ENCODE peak calls at places on chromosomes 5 and 9, in six cellular contexts. B, G, W, M, V and K are unnamed samples.

GRCh38 chr9:121369595-121370265 is at the start of gene STOM:
- DNase-seq in M (peak; percentile 60), V (no peak), G (peak; percentile 93), B (peak; percentile 87), W (peak; percentile 53), K (peak; percentile 60)

GRCh38 chr9:134433101-134433500 is 106.8 kb downstream of the RXRA start:
- DNase-seq in V (no peak), M (no peak), B (peak; percentile 86), G (no peak), W (no peak), K (no peak)

GRCh38 chr5:134003957-134004625 is 684 bp downstream of the VDAC1 start:
- DNase-seq in M (peak; percentile 55), V (no peak), B (peak; percentile 54), G (peak; percentile 69), W (no peak), K (no peak)

GRCh38 chr5:72951850-72952468 is 3.9 kb upstream of the FCHO2 start:
- DNase-seq in V (no peak), B (peak; percentile 93), G (no peak), W (no peak), M (peak; percentile 47), K (no peak)

GRCh38 chr5:175059687-175060194 is 335.4 kb downstream of the MSX2 start:
- DNase-seq in G (peak; percentile 36), W (no peak), V (no peak), B (no peak), M (no peak), K (no peak)

GRCh38 chr9:133904371-133905090 is 87.6 kb downstream of the VAV2 start:
- DNase-seq in W (no peak), B (no peak), G (no peak), M (no peak), V (no peak), K (no peak)

GRCh38 chr5:674630-675011 is 18.5 kb downstream of the TPPP start:
- DNase-seq in W (no peak), V (no peak), M (no peak), G (no peak), B (no peak), K (no peak)

GRCh38 chr9:89446440-89447310 is 51.2 kb downstream of the SEMA4D start:
- DNase-seq in B (no peak), G (no peak), M (no peak), V (no peak), W (no peak), K (no peak)

GRCh38 chr5:99037668-99038067 is 108.9 kb upstream of the CHD1 start:
- DNase-seq in M (peak; percentile 37), G (no peak), B (no peak), W (peak; percentile 64), V (no peak), K (no peak)

DNA sequence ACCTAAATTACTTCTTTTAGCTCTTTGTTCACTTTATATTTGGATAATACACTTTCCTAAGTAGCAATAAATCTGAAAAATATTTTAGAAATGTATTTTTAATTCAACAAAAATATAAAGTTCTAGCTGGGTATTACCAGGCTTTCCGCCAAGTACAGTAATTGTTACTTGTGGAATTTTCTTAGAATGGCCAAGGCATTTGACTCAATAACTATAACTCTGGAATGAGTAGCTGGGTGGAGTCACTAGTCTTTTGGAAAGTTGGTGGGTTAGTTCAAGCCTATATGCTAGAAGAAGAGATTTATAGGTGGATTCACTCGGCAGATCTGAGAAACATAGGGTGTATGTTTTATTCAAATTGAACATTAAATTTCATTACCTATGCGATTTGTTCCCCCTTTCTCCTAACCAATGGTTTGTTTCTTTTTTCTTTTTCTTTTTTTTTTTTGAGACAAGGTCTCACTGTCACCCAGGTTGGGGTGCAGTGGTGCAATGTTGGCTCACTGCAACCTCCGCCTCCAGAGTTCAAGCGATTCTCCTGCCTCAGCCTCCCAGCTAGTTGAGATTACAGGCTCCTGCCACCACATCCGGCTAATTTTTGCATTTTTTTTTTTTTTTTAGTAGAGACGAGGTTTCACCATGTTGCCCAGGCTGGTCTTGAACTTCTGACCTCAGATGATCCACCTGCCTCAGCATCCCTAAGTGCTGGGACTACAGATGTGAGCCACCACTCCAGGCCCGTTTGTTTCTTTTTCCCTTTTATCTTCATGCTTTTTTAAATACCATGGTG is 16.0 kb upstream of the LOX start:
- DNase-seq in B (no peak), V (no peak), G (no peak), M (no peak), W (no peak), K (no peak)
- H3K27ac ChIP-seq in B (no peak overlapping the region), V (no peak overlapping the region), G (no peak overlapping the region), M (no peak overlapping the region), W (no peak overlapping the region), K (no peak overlapping the region)

GRCh38 chr9:16652511-16653101 is 217.9 kb downstream of the BNC2 start:
- DNase-seq in W (no peak), B (no peak), G (no peak), V (no peak), M (no peak), K (no peak)

GRCh38 chr9:16651445-16651964 is 219.0 kb downstream of the BNC2 start:
- DNase-seq in B (no peak), W (no peak), M (no peak), V (no peak), G (no peak), K (no peak)

GRCh38 chr9:16654727-16655126 is 215.7 kb downstream of the BNC2 start:
- DNase-seq in M (no peak), G (no peak), V (no peak), W (no peak), B (no peak), K (no peak)

GRCh38 chr9:16656432-16657169 is 213.9 kb downstream of the BNC2 start:
- DNase-seq in M (no peak), V (no peak), G (no peak), W (no peak), B (no peak), K (no peak)

GRCh38 chr9:16653491-16654407 is 216.7 kb downstream of the BNC2 start:
- DNase-seq in V (no peak), B (no peak), G (no peak), M (no peak), W (no peak), K (no peak)
- H3K27ac ChIP-seq in V (no peak overlapping the region), B (no peak overlapping the region), G (peak overlapping the region; percentile 35), M (peak overlapping the region; percentile 12), W (no peak overlapping the region), K (no peak overlapping the region)

GRCh38 chr5:79488058-79488457 is 25.9 kb downstream of the HOMER1 start:
- DNase-seq in B (no peak), W (no peak), G (no peak), V (no peak), M (no peak), K (no peak)
- H3K27ac ChIP-seq in B (no peak overlapping the region), W (no peak overlapping the region), G (peak overlapping the region; percentile 75), V (no peak overlapping the region), M (no peak overlapping the region), K (no peak overlapping the region)

GRCh38 chr5:84301535-84301934 is 83.1 kb downstream of the EDIL3 start:
- DNase-seq in G (no peak), B (peak; percentile 25), V (no peak), W (no peak), M (no peak), K (no peak)
- H3K27ac ChIP-seq in G (no peak overlapping the region), B (no peak overlapping the region), V (no peak overlapping the region), W (no peak overlapping the region), M (no peak overlapping the region), K (no peak overlapping the region)

GRCh38 chr5:80217667-80218066 is 38.2 kb downstream of the SERINC5 start:
- DNase-seq in B (no peak), M (no peak), W (no peak), G (no peak), V (no peak), K (no peak)
- H3K27ac ChIP-seq in B (no peak overlapping the region), M (no peak overlapping the region), W (peak overlapping the region; percentile 44), G (peak overlapping the region; percentile 79), V (no peak overlapping the region), K (peak overlapping the region; percentile 9)

GRCh38 chr5:167580608-167581007 is 710.8 kb upstream of the WWC1 start:
- DNase-seq in V (no peak), G (no peak), W (no peak), B (no peak), M (no peak), K (no peak)
- H3K27ac ChIP-seq in V (no peak overlapping the region), G (no peak overlapping the region), W (no peak overlapping the region), B (no peak overlapping the region), M (no peak overlapping the region), K (no peak overlapping the region)

GRCh38 chr5:160266752-160267345 is 37.5 kb downstream of the FABP6 start:
- DNase-seq in V (no peak), G (no peak), M (peak; percentile 43), B (no peak), W (no peak), K (no peak)

GRCh38 chr5:160270704-160271103 is 41.4 kb downstream of the FABP6 start:
- DNase-seq in V (no peak), B (no peak), M (no peak), G (no peak), W (no peak), K (no peak)

GRCh38 chr5:160268111-160268510 is 38.8 kb downstream of the FABP6 start:
- DNase-seq in B (no peak), W (no peak), M (no peak), V (no peak), G (no peak), K (no peak)

GRCh38 chr5:160271396-160271795 is 41.0 kb downstream of the CCNJL start:
- DNase-seq in M (no peak), B (no peak), W (no peak), G (no peak), V (no peak), K (no peak)

DNA sequence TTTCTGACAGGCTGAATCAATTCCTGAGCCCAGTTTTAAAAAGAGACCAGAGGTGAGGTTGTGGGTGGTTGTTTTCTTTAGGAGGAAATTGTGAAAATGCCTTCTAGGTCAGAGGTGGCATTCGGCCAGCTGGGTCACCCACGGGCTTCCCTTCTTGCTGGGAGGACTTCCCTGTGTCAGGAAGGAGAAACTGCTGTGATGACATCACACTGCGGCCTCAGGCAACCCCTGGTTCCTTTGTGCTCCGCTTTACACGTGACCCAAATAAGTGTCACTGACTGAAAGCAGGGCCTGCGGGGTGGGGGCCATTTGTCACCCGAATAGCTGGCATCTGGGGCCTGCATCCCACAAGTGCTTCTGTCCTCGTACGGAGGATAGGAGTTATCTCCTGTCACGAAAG is 39.7 kb downstream of the FABP6 start:
- DNase-seq in G (peak; percentile 90), W (no peak), V (no peak), B (peak; percentile 53), M (no peak), K (peak; percentile 39)
- H3K27ac ChIP-seq in G (peak overlapping the region; percentile 79), W (no peak overlapping the region), V (no peak overlapping the region), B (peak overlapping the region; percentile 7), M (peak overlapping the region; percentile 47), K (no peak overlapping the region)

GRCh38 chr9:37897665-37898064 is 6.3 kb downstream of the SLC25A51 start:
- DNase-seq in B (no peak), G (no peak), W (no peak), M (peak; percentile 12), V (no peak), K (no peak)
- H3K27ac ChIP-seq in B (no peak overlapping the region), G (no peak overlapping the region), W (no peak overlapping the region), M (no peak overlapping the region), V (no peak overlapping the region), K (no peak overlapping the region)